ENCODE peak calls at places on chromosomes 4 and X, in six cellular contexts. M is IMR-90, Z is fibroblast of the aortic adventitia, K is stomach, X is colonic mucosa, H is SJSA1. V is an unnamed sample.

GRCh38 chrX:7606253-7606652 is 236.7 kb upstream of the VCX start:
- DNase-seq in M (no peak), Z (no peak), K (no peak), X (no peak), H (no peak), V (no peak)

GRCh38 chrX:46589977-46590723 is 16.6 kb downstream of the CHST7 start:
- DNase-seq in M (peak), Z (peak), K (no peak), X (no peak), H (peak), V (no peak)

GRCh38 chr4:19177616-19178015 is 1074.1 kb upstream of the SLIT2 start:
- DNase-seq in M (peak), Z (no peak), K (no peak), X (no peak), H (no peak), V (no peak)

GRCh38 chr4:40584517-40585141 is 45.0 kb downstream of the RBM47 start:
- DNase-seq in M (no peak), Z (no peak), K (no peak), X (no peak), H (no peak), V (no peak)

GRCh38 chr4:2076908-2077534 is 17.9 kb downstream of the NAT8L start:
- DNase-seq in M (no peak), Z (no peak), K (no peak), X (no peak), H (no peak), V (no peak)

GRCh38 chrX:153873282-153874090 is 12.5 kb downstream of the L1CAM start:
- DNase-seq in M (no peak), Z (no peak), K (no peak), X (no peak), H (no peak), V (no peak)

GRCh38 chr4:182307746-182308145 is 64.5 kb downstream of the TENM3 start:
- DNase-seq in M (peak), Z (peak), K (no peak), X (no peak), H (peak), V (no peak)

GRCh38 chrX:101078716-101079115 is at the start of gene TMEM35A:
- DNase-seq in M (peak), Z (peak), K (no peak), X (peak), H (no peak), V (peak)

GRCh38 chr4:45453258-45453841 is 670.5 kb downstream of the GABRG1 start:
- DNase-seq in M (no peak), Z (no peak), K (no peak), X (no peak), H (no peak), V (peak)

GRCh38 chrX:71533850-71534515 is 1.1 kb downstream of the OGT start:
- DNase-seq in M (peak), Z (peak), K (peak), X (peak), H (peak), V (peak)

GRCh38 chr4:165439344-165439743 is 60.5 kb downstream of the CPE start:
- DNase-seq in M (no peak), Z (no peak), K (no peak), X (no peak), H (no peak), V (no peak)

GRCh38 chrX:20267924-20268701 is 1.4 kb upstream of the RPS6KA3 start:
- DNase-seq in M (no peak), Z (peak), K (peak), X (peak), H (no peak), V (peak)

GRCh38 chr4:145061325-145061920 is 36.6 kb downstream of the ANAPC10 start:
- DNase-seq in M (peak), Z (peak), K (no peak), X (no peak), H (peak), V (peak)

GRCh38 chr4:6085943-6086628 is 67.9 kb upstream of the C4orf50 start:
- DNase-seq in M (no peak), Z (no peak), K (no peak), X (no peak), H (no peak), V (no peak)

GRCh38 chrX:118569676-118570075 is 74.1 kb downstream of the DOCK11 start:
- DNase-seq in M (no peak), Z (peak), K (no peak), X (no peak), H (no peak), V (no peak)

GRCh38 chrX:41384041-41384705 is 50.2 kb downstream of the DDX3X start:
- DNase-seq in M (peak), Z (peak), K (peak), X (peak), H (peak), V (peak)

GRCh38 chr4:84379881-84380618 is 119.0 kb downstream of the NKX6-1 start:
- DNase-seq in M (no peak), Z (peak), K (no peak), X (no peak), H (no peak), V (no peak)

GRCh38 chr4:128553665-128554515 is 255.6 kb upstream of the JADE1 start:
- DNase-seq in M (no peak), Z (no peak), K (no peak), X (no peak), H (peak), V (peak)

GRCh38 chr4:8548731-8549351 is 31.4 kb upstream of the GPR78 start:
- DNase-seq in M (no peak), Z (no peak), K (no peak), X (no peak), H (no peak), V (no peak)

GRCh38 chr4:46441116-46441859 is 51.4 kb upstream of the GABRA2 start:
- DNase-seq in M (peak), Z (no peak), K (no peak), X (no peak), H (no peak), V (no peak)

GRCh38 chr4:44668521-44668920 is 9.7 kb upstream of the GUF1 start:
- DNase-seq in M (no peak), Z (peak), K (no peak), X (no peak), H (no peak), V (no peak)

GRCh38 chr4:112082954-112083586 is 62.2 kb upstream of the FAM241A start:
- DNase-seq in M (peak), Z (peak), K (no peak), X (peak), H (peak), V (peak)

GRCh38 chrX:39633293-39633692 is 464.5 kb downstream of the BCOR start:
- DNase-seq in M (no peak), Z (no peak), K (no peak), X (no peak), H (no peak), V (no peak)

GRCh38 chr4:113467581-113467980 is 294.0 kb downstream of the CAMK2D start:
- DNase-seq in M (peak), Z (peak), K (no peak), X (no peak), H (no peak), V (no peak)

GRCh38 chr4:167645358-167645757 is 411.1 kb upstream of the SPOCK3 start:
- DNase-seq in M (no peak), Z (no peak), K (no peak), X (no peak), H (no peak), V (no peak)

GRCh38 chr4:80196259-80197131 is 808 bp upstream of the PRDM8 start:
- DNase-seq in M (peak), Z (no peak), K (no peak), X (no peak), H (no peak), V (no peak)

GRCh38 chrX:136480383-136480782 is 7.4 kb upstream of the BRS3 start:
- DNase-seq in M (no peak), Z (no peak), K (no peak), X (no peak), H (no peak), V (no peak)

GRCh38 chr4:37780444-37781133 is 45.9 kb upstream of the PGM2 start:
- DNase-seq in M (no peak), Z (peak), K (peak), X (no peak), H (no peak), V (peak)

GRCh38 chr4:3629665-3630064 is 97.4 kb upstream of the LRPAP1 start:
- DNase-seq in M (no peak), Z (no peak), K (no peak), X (no peak), H (no peak), V (no peak)

GRCh38 chr4:76233967-76234678 is 17.4 kb upstream of the FAM47E start:
- DNase-seq in M (no peak), Z (no peak), K (no peak), X (peak), H (no peak), V (no peak)

GRCh38 chrX:22134681-22135080 is 102.6 kb downstream of the PHEX start:
- DNase-seq in M (peak), Z (peak), K (no peak), X (no peak), H (peak), V (no peak)

GRCh38 chrX:10415704-10416001 is 204.7 kb downstream of the MID1 start:
- DNase-seq in M (peak), Z (peak), K (no peak), X (no peak), H (peak), V (no peak)

GRCh38 chr4:13627185-13627605 is 330 bp downstream of the BOD1L1 start:
- DNase-seq in M (no peak), Z (no peak), K (no peak), X (peak), H (no peak), V (peak)

GRCh38 chrX:13937370-13938052 is 92.2 kb downstream of the GEMIN8 start:
- DNase-seq in M (peak), Z (peak), K (no peak), X (no peak), H (no peak), V (no peak)

GRCh38 chrX:47644557-47645091 is 5.7 kb downstream of the ELK1 start:
- DNase-seq in M (peak), Z (peak), K (no peak), X (no peak), H (no peak), V (no peak)

GRCh38 chrX:143988356-143988755 is 104.5 kb downstream of the UBE2NL start:
- DNase-seq in M (no peak), Z (no peak), K (no peak), X (no peak), H (no peak), V (no peak)

GRCh38 chr4:140976768-140977167 is 156.5 kb downstream of the RNF150 start:
- DNase-seq in M (no peak), Z (no peak), K (no peak), X (no peak), H (no peak), V (no peak)

GRCh38 chr4:5661237-5661636 is 47.1 kb downstream of the EVC2 start:
- DNase-seq in M (no peak), Z (no peak), K (no peak), X (no peak), H (no peak), V (no peak)

GRCh38 chrX:39497717-39498265 is 600.0 kb downstream of the BCOR start:
- DNase-seq in M (no peak), Z (no peak), K (no peak), X (no peak), H (no peak), V (no peak)

GRCh38 chr4:53307819-53308773 is 57.8 kb downstream of the SCFD2 start:
- DNase-seq in M (peak), Z (peak), K (no peak), X (no peak), H (no peak), V (no peak)

GRCh38 chr4:53307210-53307609 is 58.7 kb downstream of the SCFD2 start:
- DNase-seq in M (no peak), Z (no peak), K (no peak), X (no peak), H (no peak), V (no peak)

GRCh38 chr4:53309321-53310020 is 56.4 kb downstream of the SCFD2 start:
- DNase-seq in M (no peak), Z (peak), K (no peak), X (no peak), H (no peak), V (no peak)

GRCh38 chr4:53306729-53307128 is 59.1 kb downstream of the SCFD2 start:
- DNase-seq in M (peak), Z (peak), K (no peak), X (no peak), H (no peak), V (no peak)
- H3K4me3 ChIP-seq in M (no peak), Z (no peak), K (no peak), X (no peak), H (no peak), V (no peak)

GRCh38 chrX:133533249-133533648 is 118.0 kb upstream of the GPC4 start:
- DNase-seq in M (no peak), Z (no peak), K (no peak), X (no peak), H (no peak), V (no peak)
- H3K4me3 ChIP-seq in M (no peak), Z (no peak), K (no peak), X (no peak), H (no peak), V (no peak)

GRCh38 chr4:62512271-62512670 is 1312.1 kb downstream of the ADGRL3 start:
- DNase-seq in M (no peak), Z (no peak), K (no peak), X (no peak), H (no peak), V (no peak)
- H3K4me3 ChIP-seq in M (no peak), Z (no peak), K (no peak), X (no peak), H (no peak), V (no peak)

GRCh38 chrX:97843200-97843811 is 959.6 kb downstream of the RPA4 start:
- DNase-seq in M (no peak), Z (no peak), K (no peak), X (no peak), H (no peak), V (no peak)

GRCh38 chrX:97844161-97844560 is 960.5 kb downstream of the RPA4 start:
- DNase-seq in M (no peak), Z (no peak), K (no peak), X (no peak), H (no peak), V (no peak)

GRCh38 chrX:97841544-97842179 is 958.0 kb downstream of the RPA4 start:
- DNase-seq in M (no peak), Z (no peak), K (no peak), X (no peak), H (no peak), V (no peak)

GRCh38 chrX:97844943-97845342 is 961.2 kb downstream of the RPA4 start:
- DNase-seq in M (no peak), Z (no peak), K (no peak), X (no peak), H (no peak), V (no peak)

DNA sequence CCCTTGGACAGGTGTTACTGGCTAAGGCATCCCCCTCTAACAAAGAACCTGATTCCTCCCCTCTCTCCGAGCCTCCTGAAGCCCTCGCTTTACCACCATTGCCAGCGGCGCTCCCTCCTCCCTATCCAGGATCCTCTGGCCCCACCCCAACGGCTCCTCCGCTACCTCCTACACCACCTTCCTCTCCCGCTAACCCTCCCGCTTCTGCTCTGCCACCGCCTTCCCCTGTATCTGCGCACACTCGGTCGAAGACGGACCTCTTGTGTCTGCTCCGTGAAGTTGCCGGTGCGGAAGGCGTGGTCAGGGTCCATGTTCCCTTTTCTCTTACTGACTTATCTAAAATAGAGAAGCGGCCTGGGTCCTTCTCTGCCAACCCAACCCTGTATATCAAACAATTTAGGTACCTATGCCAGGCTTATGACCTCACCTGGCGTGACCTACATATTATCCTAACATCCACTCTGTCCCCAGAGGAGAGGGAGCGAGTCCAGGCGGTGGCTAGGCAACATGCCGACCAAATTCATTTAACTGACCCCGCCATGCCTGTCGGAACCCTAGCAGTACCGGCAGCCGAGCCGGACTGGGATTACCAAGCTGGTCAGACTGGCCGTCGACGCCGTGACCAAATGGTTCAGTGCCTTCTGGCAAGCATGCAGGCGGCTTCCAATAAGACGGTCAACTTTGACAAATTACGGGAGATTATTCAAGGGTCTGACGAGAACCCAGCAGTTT is 958.9 kb downstream of the RPA4 start:
- DNase-seq in M (no peak), Z (no peak), K (no peak), X (no peak), H (no peak), V (no peak)
- H3K4me3 ChIP-seq in M (no peak), Z (no peak), K (no peak), X (no peak), H (no peak), V (no peak)

GRCh38 chr4:72567036-72567435 is 2.0 kb downstream of the ADAMTS3 start:
- DNase-seq in M (no peak), Z (no peak), K (no peak), X (no peak), H (no peak), V (no peak)
- H3K4me3 ChIP-seq in M (no peak), Z (peak), K (no peak), X (no peak), H (no peak), V (no peak)

GRCh38 chr4:43607400-43607799 is 714.9 kb downstream of the GRXCR1 start:
- DNase-seq in M (no peak), Z (no peak), K (no peak), X (no peak), H (no peak), V (no peak)

GRCh38 chr4:43607827-43608461 is 715.4 kb downstream of the GRXCR1 start:
- DNase-seq in M (no peak), Z (no peak), K (no peak), X (no peak), H (no peak), V (no peak)
- H3K4me3 ChIP-seq in M (no peak), Z (no peak), K (no peak), X (no peak), H (no peak), V (no peak)

V was measured in small intestine.